ENCODE peak calls at places on chromosomes 4 and X, in five cellular contexts. M is HFF-Myc, O is fibroblast of pulmonary artery, U is left lobe of liver, D is A549. X is an unnamed sample.

GRCh38 chr4:174707277-174707676 is 121.8 kb downstream of the GLRA3 start:
- DNase-seq in M (no peak), O (no peak), U (no peak), D (no peak), X (no peak)

GRCh38 chr4:188971125-188971524 is 831.9 kb downstream of the TRIML1 start:
- DNase-seq in M (no peak), O (no peak), U (no peak), D (no peak), X (peak; percentile 36)

GRCh38 chr4:16116493-16116990 is 32.7 kb upstream of the PROM1 start:
- DNase-seq in M (no peak), O (no peak), U (no peak), D (no peak), X (no peak)

GRCh38 chr4:80265571-80266266 is 745 bp upstream of the FGF5 start:
- DNase-seq in M (no peak), O (peak; percentile 77), U (no peak), D (no peak), X (peak; percentile 83)

GRCh38 chr4:31516520-31516919 is 796.4 kb downstream of the PCDH7 start:
- DNase-seq in M (no peak), O (no peak), U (no peak), D (no peak), X (no peak)

GRCh38 chrX:124086411-124086810 is 124.9 kb downstream of the STAG2 start:
- DNase-seq in M (no peak), O (no peak), U (no peak), D (no peak), X (no peak)

GRCh38 chr4:142420461-142421095 is 425.5 kb downstream of the INPP4B start:
- DNase-seq in M (no peak), O (no peak), U (no peak), D (no peak), X (no peak)

GRCh38 chr4:4847011-4847410 is 12.5 kb upstream of the MSX1 start:
- DNase-seq in M (no peak), O (no peak), U (no peak), D (no peak), X (no peak)

GRCh38 chrX:23870041-23870440 is 37.7 kb downstream of the APOO start:
- DNase-seq in M (no peak), O (no peak), U (no peak), D (no peak), X (no peak)

GRCh38 chr4:172515266-172515879 is 653.2 kb upstream of the GALNT7 start:
- DNase-seq in M (no peak), O (peak; percentile 3), U (no peak), D (no peak), X (no peak)

GRCh38 chrX:14777484-14777883 is 95.4 kb downstream of the FANCB start:
- DNase-seq in M (no peak), O (peak; percentile 46), U (no peak), D (no peak), X (peak; percentile 42)

X was measured in adipocyte.